ENCODE peak calls at places on chromosomes 3 and 15, in five cellular contexts. One of them, this sample, is unnamed.
A peak's percentile ranks its signal among the peaks of the same experiment; 100 is the strongest.

GRCh38 chr3:78926523-78926922 is 841.3 kb downstream of the ROBO1 start:
- DNase-seq in GM18507: no peak
- DNase-seq in activated naive CD8-positive, alpha-beta T cell treated with anti-CD3 and anti-CD28 coated beads for 36 hours: no peak
- DNase-seq in brain microvascular endothelial cell: no peak
- DNase-seq in foreskin fibroblast: no peak
- DNase-seq in this sample: no peak

GRCh38 chr3:83953417-83954089 is 1005.2 kb upstream of the CADM2 start:
- DNase-seq in GM18507: no peak
- DNase-seq in activated naive CD8-positive, alpha-beta T cell treated with anti-CD3 and anti-CD28 coated beads for 36 hours: no peak
- DNase-seq in brain microvascular endothelial cell: no peak
- DNase-seq in foreskin fibroblast: no peak
- DNase-seq in this sample: no peak

GRCh38 chr3:54830658-54831057 is 97.2 kb downstream of the LRTM1 start:
- DNase-seq in GM18507: peak; percentile 8
- DNase-seq in activated naive CD8-positive, alpha-beta T cell treated with anti-CD3 and anti-CD28 coated beads for 36 hours: no peak
- DNase-seq in brain microvascular endothelial cell: peak; percentile 14
- DNase-seq in foreskin fibroblast: no peak
- DNase-seq in this sample: no peak

GRCh38 chr3:66693461-66693912 is 192.7 kb upstream of the LRIG1 start:
- DNase-seq in GM18507: no peak
- DNase-seq in activated naive CD8-positive, alpha-beta T cell treated with anti-CD3 and anti-CD28 coated beads for 36 hours: no peak
- DNase-seq in brain microvascular endothelial cell: peak; percentile 19
- DNase-seq in foreskin fibroblast: peak; percentile 16
- DNase-seq in this sample: no peak

GRCh38 chr3:167723025-167723512 is 11.6 kb downstream of the PDCD10 start:
- DNase-seq in GM18507: no peak
- DNase-seq in activated naive CD8-positive, alpha-beta T cell treated with anti-CD3 and anti-CD28 coated beads for 36 hours: no peak
- DNase-seq in brain microvascular endothelial cell: no peak
- DNase-seq in foreskin fibroblast: no peak
- DNase-seq in this sample: no peak

GRCh38 chr3:32004111-32004790 is 22.7 kb downstream of the ZNF860 start:
- DNase-seq in GM18507: no peak
- DNase-seq in activated naive CD8-positive, alpha-beta T cell treated with anti-CD3 and anti-CD28 coated beads for 36 hours: no peak
- DNase-seq in brain microvascular endothelial cell: no peak
- DNase-seq in foreskin fibroblast: no peak
- DNase-seq in this sample: no peak

GRCh38 chr15:63545520-63545919 is 41.1 kb downstream of the USP3 start:
- DNase-seq in GM18507: no peak
- DNase-seq in activated naive CD8-positive, alpha-beta T cell treated with anti-CD3 and anti-CD28 coated beads for 36 hours: no peak
- DNase-seq in brain microvascular endothelial cell: no peak
- DNase-seq in foreskin fibroblast: no peak
- DNase-seq in this sample: no peak

GRCh38 chr3:122975924-122976293 is 51.7 kb downstream of the SEMA5B start:
- DNase-seq in GM18507: no peak
- DNase-seq in activated naive CD8-positive, alpha-beta T cell treated with anti-CD3 and anti-CD28 coated beads for 36 hours: no peak
- DNase-seq in brain microvascular endothelial cell: no peak
- DNase-seq in foreskin fibroblast: no peak
- DNase-seq in this sample: no peak

GRCh38 chr3:72996121-72996472 is 514 bp upstream of the PPP4R2 start:
- DNase-seq in GM18507: no peak
- DNase-seq in activated naive CD8-positive, alpha-beta T cell treated with anti-CD3 and anti-CD28 coated beads for 36 hours: no peak
- DNase-seq in brain microvascular endothelial cell: no peak
- DNase-seq in foreskin fibroblast: no peak
- DNase-seq in this sample: no peak

This sample was measured in GM04503.